ENCODE peak calls at places on chromosomes 12 and 14, in eight cellular contexts. A is left lung; Z is tibial artery; O is GM23248; Q is hepatocyte; B is Peyer's patch; R is CD4-positive, CD25-positive, alpha-beta regulatory T cell; L is lung. F is an unnamed sample.

GRCh38 chr14:63130531-63130930 is 73.7 kb upstream of the RHOJ start:
- DNase-seq in O (no peak), Q (no peak), L (no peak), B (no peak), R (no peak), A (no peak), Z (no peak), F (no peak)

GRCh38 chr14:60250318-60251035 is 1.5 kb downstream of the PPM1A start:
- DNase-seq in A (no peak), R (no peak), Z (no peak), Q (peak; percentile 39), B (no peak), O (peak; percentile 50), L (no peak), F (no peak)

GRCh38 chr12:2691001-2691339 is 103.8 kb upstream of the FKBP4 start:
- DNase-seq in R (peak; percentile 59), O (no peak), A (no peak), Z (no peak), B (peak; percentile 56), Q (peak; percentile 57), L (peak; percentile 27), F (peak; percentile 49)

GRCh38 chr12:52834727-52835001 is 553 bp upstream of the KRT79 start:
- DNase-seq in R (no peak), B (no peak), A (no peak), L (no peak), Q (no peak), Z (no peak), O (no peak), F (no peak)

GRCh38 chr14:56176530-56176929 is 58.3 kb downstream of the PELI2 start:
- DNase-seq in Z (no peak), L (no peak), A (no peak), R (no peak), B (no peak), O (no peak), Q (no peak), F (no peak)

GRCh38 chr12:94147991-94148840 is at the start of gene PLXNC1:
- DNase-seq in Q (peak; percentile 61), Z (no peak), A (peak; percentile 96), O (peak; percentile 70), R (peak; percentile 66), B (peak; percentile 65), L (peak; percentile 68), F (peak; percentile 59)

GRCh38 chr12:80936642-80937390 is 918 bp downstream of the LIN7A start:
- DNase-seq in O (peak; percentile 68), R (no peak), B (no peak), A (peak; percentile 91), L (peak; percentile 46), Z (peak; percentile 21), Q (peak; percentile 63), F (no peak)

GRCh38 chr12:77179515-77179914 is 114.1 kb upstream of the E2F7 start:
- DNase-seq in Z (no peak), R (no peak), L (no peak), O (no peak), A (no peak), B (no peak), Q (no peak), F (no peak)

GRCh38 chr12:31518680-31519227 is 72.2 kb downstream of the DENND5B start:
- DNase-seq in O (peak; percentile 99), B (no peak), R (no peak), Q (peak; percentile 58), A (no peak), Z (no peak), L (no peak), F (no peak)

GRCh38 chr12:50282581-50283229 is 615 bp downstream of the LIMA1 start:
- DNase-seq in B (no peak), Z (peak; percentile 33), L (no peak), O (peak; percentile 86), R (peak; percentile 6), Q (no peak), A (no peak), F (no peak)

GRCh38 chr12:121232163-121232562 is 22.2 kb downstream of the P2RX4 start:
- DNase-seq in Q (no peak), O (no peak), R (no peak), B (no peak), A (peak; percentile 74), Z (no peak), L (no peak), F (no peak)

GRCh38 chr14:59187802-59188460 is 536 bp upstream of the DAAM1 start:
- DNase-seq in O (peak; percentile 50), B (peak; percentile 39), A (peak; percentile 75), Q (peak; percentile 50), Z (peak; percentile 39), L (no peak), R (no peak), F (peak; percentile 30)

GRCh38 chr12:25854991-25855390 is 103.5 kb upstream of the RASSF8 start:
- DNase-seq in Q (no peak), R (no peak), L (no peak), B (no peak), Z (no peak), O (no peak), A (no peak), F (no peak)

GRCh38 chr12:57151741-57152407 is 4.5 kb upstream of the LRP1-AS start:
- DNase-seq in O (peak; percentile 91), B (no peak), Q (no peak), Z (no peak), L (no peak), R (no peak), A (no peak), F (no peak)

GRCh38 chr12:57150400-57150799 is 3.0 kb upstream of the LRP1-AS start:
- DNase-seq in Q (no peak), O (no peak), A (no peak), L (no peak), R (no peak), Z (no peak), B (no peak), F (no peak)

GRCh38 chr12:57153420-57153997 is 6.1 kb upstream of the LRP1-AS start:
- DNase-seq in B (no peak), R (no peak), O (no peak), L (no peak), Q (no peak), Z (no peak), A (no peak), F (no peak)

GRCh38 chr12:57154076-57154475 is 6.7 kb upstream of the LRP1-AS start:
- DNase-seq in O (no peak), B (no peak), A (no peak), Q (no peak), Z (no peak), R (no peak), L (no peak), F (no peak)

DNA sequence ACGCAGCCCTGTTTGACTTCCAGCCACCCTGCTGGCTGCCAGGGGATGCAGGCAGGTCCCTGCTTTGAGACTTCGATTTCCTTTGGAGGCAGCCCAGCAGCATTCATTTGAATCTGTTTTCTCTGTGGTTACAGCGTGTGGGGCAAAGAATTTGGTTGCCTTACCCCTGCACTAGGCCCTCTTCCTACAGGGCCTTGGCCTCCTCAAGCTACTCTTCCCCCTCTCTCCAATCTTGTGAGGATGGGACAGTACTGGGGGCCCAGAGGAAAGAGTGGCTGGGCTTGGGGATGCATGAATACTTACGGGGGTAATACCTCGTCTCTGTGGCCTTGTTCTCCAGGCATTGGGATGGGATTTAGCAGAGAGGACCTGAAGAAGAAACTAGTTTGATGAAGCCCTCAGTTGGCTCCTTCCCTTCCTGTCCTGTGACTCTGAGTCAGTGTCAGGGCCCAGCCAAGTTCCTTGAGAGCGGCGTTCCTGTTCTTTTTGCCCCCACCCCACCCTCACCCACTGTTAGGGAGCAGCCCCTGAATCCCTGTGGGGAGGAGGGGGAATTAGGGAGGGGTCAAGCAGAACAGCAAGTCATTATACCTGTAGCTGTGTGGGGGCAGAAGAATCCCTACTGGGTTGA is 5.1 kb upstream of the LRP1-AS start:
- DNase-seq in B (no peak), L (no peak), Z (peak; percentile 88), O (peak; percentile 80), R (no peak), Q (no peak), A (no peak), F (no peak)
- H3K4me1 ChIP-seq in B (peaks cover 55% of the 10 kb centered on the region), L (peaks cover 26% of the 10 kb centered on the region), Z (peaks cover 75% of the 10 kb centered on the region), O (peaks cover 62% of the 10 kb centered on the region), R (no peaks in the 10 kb centered on the region), Q (peaks cover 52% of the 10 kb centered on the region), A (peaks cover 40% of the 10 kb centered on the region), F (no peaks in the 10 kb centered on the region)

GRCh38 chr14:32938719-32939253 is at the start of gene NPAS3:
- DNase-seq in B (no peak), O (peak; percentile 56), A (peak; percentile 76), R (no peak), L (no peak), Z (no peak), Q (peak; percentile 35), F (no peak)
- H3K4me3 ChIP-seq in B (peak within 1 kb of the TSS; percentile 38), O (peak within 1 kb of the TSS; percentile 77), A (peak within 1 kb of the TSS; percentile 22), R (no peak within 1 kb of the TSS), L (peak within 1 kb of the TSS; percentile 50), Z (peak within 1 kb of the TSS; percentile 77), Q (peak within 1 kb of the TSS; percentile 71), F (no peak within 1 kb of the TSS)

DNA sequence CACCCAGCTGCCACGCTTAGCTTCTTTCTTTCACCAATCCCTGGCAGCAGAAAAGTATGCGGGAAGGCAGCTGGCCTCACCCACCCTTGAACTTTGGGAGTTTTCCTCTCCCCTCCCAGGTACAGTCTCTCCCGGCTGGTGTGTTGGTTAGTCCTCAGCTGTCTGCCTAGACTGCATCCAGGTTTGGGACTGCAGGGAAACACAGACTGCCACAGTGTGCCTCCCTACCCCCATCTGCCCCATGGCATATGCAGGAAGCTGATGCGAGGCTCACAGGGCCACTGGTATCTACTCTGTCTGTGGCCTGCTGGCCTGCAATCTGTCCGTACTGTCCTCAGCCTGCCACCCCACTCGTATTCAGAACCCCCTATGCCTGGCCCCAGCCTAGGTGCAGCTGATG is 2.1 kb downstream of the CD9 start:
- DNase-seq in Z (no peak), R (no peak), L (no peak), B (no peak), A (no peak), Q (no peak), O (no peak), F (no peak)
- H3K27ac ChIP-seq in Z (peak overlapping the region; percentile 98), R (no peak overlapping the region), L (peak overlapping the region; percentile 95), B (peak overlapping the region; percentile 95), A (peak overlapping the region; percentile 87), Q (no peak overlapping the region), O (no peak overlapping the region), F (no peak overlapping the region)

GRCh38 chr14:73100334-73100733 is 36.0 kb upstream of the PSEN1 start:
- DNase-seq in R (no peak), Q (no peak), O (no peak), Z (no peak), L (no peak), A (no peak), B (no peak), F (no peak)

GRCh38 chr14:73102806-73103497 is 33.4 kb upstream of the PSEN1 start:
- DNase-seq in O (no peak), L (no peak), B (no peak), R (no peak), Q (no peak), Z (no peak), A (no peak), F (no peak)

GRCh38 chr14:73105727-73106126 is 30.6 kb upstream of the PSEN1 start:
- DNase-seq in Q (no peak), R (no peak), B (no peak), A (no peak), L (no peak), Z (no peak), O (no peak), F (no peak)

DNA sequence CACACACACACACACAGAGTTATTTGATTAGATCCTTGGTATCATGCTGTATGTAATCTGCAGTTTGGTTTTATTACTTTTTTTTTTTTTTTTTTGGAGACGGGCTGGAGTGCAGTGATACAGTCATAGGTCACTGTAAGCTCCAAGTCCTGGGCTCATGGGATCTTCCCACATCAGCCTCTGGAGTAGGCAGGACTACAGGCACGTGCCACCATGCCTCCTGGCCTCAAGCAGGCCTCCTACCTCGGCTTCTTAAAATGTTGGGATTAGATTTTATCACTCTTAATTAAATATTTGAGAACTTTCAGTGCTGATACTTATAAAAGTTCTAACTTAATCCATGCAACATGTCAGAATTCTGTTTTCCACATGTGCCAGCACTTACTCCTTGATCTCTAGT is 31.3 kb upstream of the PSEN1 start:
- DNase-seq in A (no peak), Q (no peak), R (no peak), L (no peak), Z (no peak), B (no peak), O (peak; percentile 16), F (no peak)
- H3K4me1 ChIP-seq in A (no peaks in the 10 kb centered on the region), Q (no peaks in the 10 kb centered on the region), R (no peaks in the 10 kb centered on the region), L (no peaks in the 10 kb centered on the region), Z (no peaks in the 10 kb centered on the region), B (no peaks in the 10 kb centered on the region), O (no peaks in the 10 kb centered on the region), F (no peaks in the 10 kb centered on the region)

F was measured in CD8-positive, alpha-beta memory T cell.